ENCODE peak calls at places on chromosome 11, in five cellular contexts. One of them, this sample, is unnamed.

GRCh38 chr11:12523180-12523924 is 146.0 kb downstream of the PARVA start:
- DNase-seq in fibroblast of mammary gland: no peak
- DNase-seq in ELF-1: peak; percentile 82
- DNase-seq in NCI-H1436: no peak
- DNase-seq in AG08396: no peak
- DNase-seq in this sample: no peak

GRCh38 chr11:44002191-44003093 is 45.3 kb upstream of the ACCSL start:
- DNase-seq in NCI-H1436: no peak
- DNase-seq in AG08396: no peak
- DNase-seq in fibroblast of mammary gland: no peak
- DNase-seq in ELF-1: no peak
- DNase-seq in this sample: no peak

GRCh38 chr11:44764583-44764982 is 37.8 kb downstream of the TSPAN18 start:
- DNase-seq in AG08396: no peak
- DNase-seq in NCI-H1436: no peak
- DNase-seq in ELF-1: no peak
- DNase-seq in fibroblast of mammary gland: no peak
- DNase-seq in this sample: no peak

GRCh38 chr11:70111269-70112016 is 33.3 kb downstream of the ANO1 start:
- DNase-seq in AG08396: peak; percentile 55
- DNase-seq in NCI-H1436: peak; percentile 78
- DNase-seq in fibroblast of mammary gland: no peak
- DNase-seq in ELF-1: peak; percentile 53
- DNase-seq in this sample: peak; percentile 60

GRCh38 chr11:70616317-70616716 is 218.0 kb downstream of the CTTN start:
- DNase-seq in ELF-1: no peak
- DNase-seq in AG08396: no peak
- DNase-seq in NCI-H1436: no peak
- DNase-seq in fibroblast of mammary gland: no peak
- DNase-seq in this sample: no peak

GRCh38 chr11:64499261-64500004 is 91.6 kb upstream of the SLC22A12 start:
- DNase-seq in AG08396: no peak
- DNase-seq in ELF-1: no peak
- DNase-seq in fibroblast of mammary gland: no peak
- DNase-seq in NCI-H1436: no peak
- DNase-seq in this sample: no peak

GRCh38 chr11:129871914-129872313 is 23.5 kb downstream of the NFRKB start:
- DNase-seq in fibroblast of mammary gland: no peak
- DNase-seq in NCI-H1436: no peak
- DNase-seq in ELF-1: no peak
- DNase-seq in AG08396: no peak
- DNase-seq in this sample: no peak

GRCh38 chr11:12552677-12553076 is 121.5 kb upstream of the TEAD1 start:
- DNase-seq in NCI-H1436: no peak
- DNase-seq in fibroblast of mammary gland: peak; percentile 82
- DNase-seq in ELF-1: no peak
- DNase-seq in AG08396: peak; percentile 57
- DNase-seq in this sample: peak; percentile 43